ENCODE peak calls at places on chromosomes 16 and 17, in six cellular contexts. One of them, this sample, is unnamed.

GRCh38 chr16:31105677-31106213 is 2.4 kb upstream of the BCKDK start:
- DNase-seq in HT1080: peak
- DNase-seq in activated naive CD4-positive, alpha-beta T cell treated with Interleukin-2 at 50 U/mL for 16 hours: peak
- DNase-seq in lower leg skin: peak
- DNase-seq in astrocyte of the spinal cord: peak
- DNase-seq in transverse colon: peak
- DNase-seq in this sample: peak

GRCh38 chr17:48613862-48614694 is 1.0 kb downstream of the HOXB8 start:
- DNase-seq in HT1080: no peak
- DNase-seq in activated naive CD4-positive, alpha-beta T cell treated with Interleukin-2 at 50 U/mL for 16 hours: peak
- DNase-seq in lower leg skin: no peak
- DNase-seq in astrocyte of the spinal cord: peak
- DNase-seq in transverse colon: no peak
- DNase-seq in this sample: no peak

GRCh38 chr17:63838586-63839184 is 3.8 kb downstream of the SMARCD2 start:
- DNase-seq in HT1080: no peak
- DNase-seq in activated naive CD4-positive, alpha-beta T cell treated with Interleukin-2 at 50 U/mL for 16 hours: no peak
- DNase-seq in lower leg skin: peak
- DNase-seq in astrocyte of the spinal cord: peak
- DNase-seq in transverse colon: peak
- DNase-seq in this sample: peak

GRCh38 chr16:79297805-79298204 is 302.7 kb downstream of the MAF start:
- DNase-seq in HT1080: no peak
- DNase-seq in activated naive CD4-positive, alpha-beta T cell treated with Interleukin-2 at 50 U/mL for 16 hours: no peak
- DNase-seq in lower leg skin: no peak
- DNase-seq in astrocyte of the spinal cord: no peak
- DNase-seq in transverse colon: no peak
- DNase-seq in this sample: no peak

GRCh38 chr16:57526498-57526897 is 9.9 kb downstream of the CCDC102A start:
- DNase-seq in HT1080: no peak
- DNase-seq in activated naive CD4-positive, alpha-beta T cell treated with Interleukin-2 at 50 U/mL for 16 hours: no peak
- DNase-seq in lower leg skin: no peak
- DNase-seq in astrocyte of the spinal cord: no peak
- DNase-seq in transverse colon: no peak
- DNase-seq in this sample: no peak

GRCh38 chr17:61253293-61253801 is 146.3 kb upstream of the TBX2 start:
- DNase-seq in HT1080: no peak
- DNase-seq in activated naive CD4-positive, alpha-beta T cell treated with Interleukin-2 at 50 U/mL for 16 hours: no peak
- DNase-seq in lower leg skin: no peak
- DNase-seq in astrocyte of the spinal cord: no peak
- DNase-seq in transverse colon: no peak
- DNase-seq in this sample: no peak

GRCh38 chr17:231191-231965 is 49.9 kb upstream of the DOC2B start:
- DNase-seq in HT1080: no peak
- DNase-seq in activated naive CD4-positive, alpha-beta T cell treated with Interleukin-2 at 50 U/mL for 16 hours: no peak
- DNase-seq in lower leg skin: no peak
- DNase-seq in astrocyte of the spinal cord: no peak
- DNase-seq in transverse colon: peak
- DNase-seq in this sample: peak

GRCh38 chr16:58027341-58028167 is 2.0 kb downstream of the MMP15 start:
- DNase-seq in HT1080: no peak
- DNase-seq in activated naive CD4-positive, alpha-beta T cell treated with Interleukin-2 at 50 U/mL for 16 hours: no peak
- DNase-seq in lower leg skin: no peak
- DNase-seq in astrocyte of the spinal cord: no peak
- DNase-seq in transverse colon: peak
- DNase-seq in this sample: no peak

GRCh38 chr17:82320956-82321927 is 3.8 kb upstream of the CD7 start:
- DNase-seq in HT1080: no peak
- DNase-seq in activated naive CD4-positive, alpha-beta T cell treated with Interleukin-2 at 50 U/mL for 16 hours: peak
- DNase-seq in lower leg skin: no peak
- DNase-seq in astrocyte of the spinal cord: no peak
- DNase-seq in transverse colon: peak
- DNase-seq in this sample: no peak

GRCh38 chr16:1770328-1771071 is 843 bp downstream of the NME3 start:
- DNase-seq in HT1080: no peak
- DNase-seq in activated naive CD4-positive, alpha-beta T cell treated with Interleukin-2 at 50 U/mL for 16 hours: peak
- DNase-seq in lower leg skin: no peak
- DNase-seq in astrocyte of the spinal cord: peak
- DNase-seq in transverse colon: peak
- DNase-seq in this sample: no peak

GRCh38 chr17:82313195-82314011 is 4.0 kb downstream of the CD7 start:
- DNase-seq in HT1080: no peak
- DNase-seq in activated naive CD4-positive, alpha-beta T cell treated with Interleukin-2 at 50 U/mL for 16 hours: no peak
- DNase-seq in lower leg skin: no peak
- DNase-seq in astrocyte of the spinal cord: no peak
- DNase-seq in transverse colon: no peak
- DNase-seq in this sample: no peak

GRCh38 chr17:68468785-68469184 is 11.5 kb upstream of the WIPI1 start:
- DNase-seq in HT1080: peak
- DNase-seq in activated naive CD4-positive, alpha-beta T cell treated with Interleukin-2 at 50 U/mL for 16 hours: no peak
- DNase-seq in lower leg skin: no peak
- DNase-seq in astrocyte of the spinal cord: peak
- DNase-seq in transverse colon: no peak
- DNase-seq in this sample: no peak

GRCh38 chr17:60604686-60605334 is 4.8 kb downstream of the PPM1D start:
- DNase-seq in HT1080: peak
- DNase-seq in activated naive CD4-positive, alpha-beta T cell treated with Interleukin-2 at 50 U/mL for 16 hours: no peak
- DNase-seq in lower leg skin: no peak
- DNase-seq in astrocyte of the spinal cord: peak
- DNase-seq in transverse colon: no peak
- DNase-seq in this sample: no peak

GRCh38 chr17:36095992-36096391 is 6.0 kb upstream of the CCL3 start:
- DNase-seq in HT1080: no peak
- DNase-seq in activated naive CD4-positive, alpha-beta T cell treated with Interleukin-2 at 50 U/mL for 16 hours: no peak
- DNase-seq in lower leg skin: no peak
- DNase-seq in astrocyte of the spinal cord: no peak
- DNase-seq in transverse colon: no peak
- DNase-seq in this sample: no peak

GRCh38 chr17:75440738-75441448 is 15.5 kb upstream of the TMEM94 start:
- DNase-seq in HT1080: no peak
- DNase-seq in activated naive CD4-positive, alpha-beta T cell treated with Interleukin-2 at 50 U/mL for 16 hours: no peak
- DNase-seq in lower leg skin: no peak
- DNase-seq in astrocyte of the spinal cord: no peak
- DNase-seq in transverse colon: no peak
- DNase-seq in this sample: no peak

GRCh38 chr16:72124761-72125634 is 31.4 kb downstream of the DHX38 start:
- DNase-seq in HT1080: peak
- DNase-seq in activated naive CD4-positive, alpha-beta T cell treated with Interleukin-2 at 50 U/mL for 16 hours: peak
- DNase-seq in lower leg skin: peak
- DNase-seq in astrocyte of the spinal cord: peak
- DNase-seq in transverse colon: peak
- DNase-seq in this sample: no peak

GRCh38 chr16:50531901-50532300 is 16.3 kb upstream of the NKD1 start:
- DNase-seq in HT1080: no peak
- DNase-seq in activated naive CD4-positive, alpha-beta T cell treated with Interleukin-2 at 50 U/mL for 16 hours: no peak
- DNase-seq in lower leg skin: no peak
- DNase-seq in astrocyte of the spinal cord: no peak
- DNase-seq in transverse colon: no peak
- DNase-seq in this sample: no peak

GRCh38 chr17:83151442-83152220 is 72.2 kb downstream of the METRNL start:
- DNase-seq in HT1080: no peak
- DNase-seq in activated naive CD4-positive, alpha-beta T cell treated with Interleukin-2 at 50 U/mL for 16 hours: no peak
- DNase-seq in lower leg skin: peak
- DNase-seq in astrocyte of the spinal cord: peak
- DNase-seq in transverse colon: no peak
- DNase-seq in this sample: peak

This sample was measured in suprapubic skin.